ENCODE peak calls at places on chromosomes 11 and 22, in six cellular contexts. One of them, this sample, is unnamed.

GRCh38 chr11:126039485-126040271 is 23.0 kb downstream of the CDON start:
- DNase-seq in K562: peak; percentile 6
- DNase-seq in H1: no peak
- DNase-seq in HepG2: no peak
- DNase-seq in HCT116: no peak
- DNase-seq in GM12878: no peak
- DNase-seq in this sample: no peak

GRCh38 chr11:36300651-36301050 is 4.6 kb downstream of the PRR5L start:
- DNase-seq in HCT116: no peak
- DNase-seq in K562: no peak
- DNase-seq in H1: no peak
- DNase-seq in HepG2: no peak
- DNase-seq in GM12878: no peak
- DNase-seq in this sample: no peak

GRCh38 chr22:36991220-36991619 is 28.0 kb downstream of the TST start:
- DNase-seq in K562: no peak
- DNase-seq in GM12878: no peak
- DNase-seq in H1: no peak
- DNase-seq in HCT116: no peak
- DNase-seq in HepG2: no peak
- DNase-seq in this sample: no peak

GRCh38 chr11:45777127-45777969 is 27.6 kb upstream of the SLC35C1 start:
- DNase-seq in GM12878: no peak
- DNase-seq in K562: no peak
- DNase-seq in HepG2: no peak
- DNase-seq in H1: no peak
- DNase-seq in HCT116: no peak
- DNase-seq in this sample: no peak

GRCh38 chr11:46747150-46747549 is 28.1 kb downstream of the F2 start:
- DNase-seq in HepG2: no peak
- DNase-seq in GM12878: no peak
- DNase-seq in HCT116: no peak
- DNase-seq in H1: no peak
- DNase-seq in K562: no peak
- DNase-seq in this sample: no peak

GRCh38 chr11:44777537-44778199 is 50.9 kb downstream of the TSPAN18 start:
- DNase-seq in GM12878: no peak
- DNase-seq in H1: peak; percentile 42
- DNase-seq in HepG2: no peak
- DNase-seq in K562: no peak
- DNase-seq in HCT116: no peak
- DNase-seq in this sample: no peak

GRCh38 chr11:69116671-69117070 is 39.1 kb upstream of the SMIM38 start:
- DNase-seq in HepG2: no peak
- DNase-seq in H1: no peak
- DNase-seq in HCT116: no peak
- DNase-seq in GM12878: no peak
- DNase-seq in K562: no peak
- DNase-seq in this sample: no peak

GRCh38 chr11:21142007-21142406 is 472.6 kb downstream of the NELL1 start:
- DNase-seq in GM12878: no peak
- DNase-seq in K562: no peak
- DNase-seq in H1: peak; percentile 56
- DNase-seq in HepG2: no peak
- DNase-seq in HCT116: no peak
- DNase-seq in this sample: peak; percentile 9

GRCh38 chr22:23410411-23410810 is 169.7 kb downstream of the IGLL1 start:
- DNase-seq in GM12878: no peak
- DNase-seq in HepG2: no peak
- DNase-seq in H1: no peak
- DNase-seq in HCT116: no peak
- DNase-seq in K562: no peak
- DNase-seq in this sample: no peak

GRCh38 chr22:39214006-39214382 is 30.8 kb downstream of the PDGFB start:
- DNase-seq in K562: no peak
- DNase-seq in H1: no peak
- DNase-seq in HCT116: no peak
- DNase-seq in GM12878: no peak
- DNase-seq in HepG2: no peak
- DNase-seq in this sample: no peak

GRCh38 chr11:44680982-44681597 is 45.7 kb upstream of the TSPAN18 start:
- DNase-seq in HepG2: no peak
- DNase-seq in H1: no peak
- DNase-seq in HCT116: no peak
- DNase-seq in K562: no peak
- DNase-seq in GM12878: no peak
- DNase-seq in this sample: peak; percentile 39

GRCh38 chr11:46247090-46247489 is 30.4 kb upstream of the CREB3L1 start:
- DNase-seq in GM12878: no peak
- DNase-seq in K562: no peak
- DNase-seq in H1: no peak
- DNase-seq in HCT116: no peak
- DNase-seq in HepG2: no peak
- DNase-seq in this sample: no peak

GRCh38 chr11:120270386-120270785 is 30.4 kb downstream of the POU2F3 start:
- DNase-seq in K562: no peak
- DNase-seq in HCT116: no peak
- DNase-seq in HepG2: no peak
- DNase-seq in H1: no peak
- DNase-seq in GM12878: no peak
- DNase-seq in this sample: no peak
- TF ChIP-seq ZNF274 in K562: no peak
- TF ChIP-seq ZNF274 in HCT116: no peak
- TF ChIP-seq ZNF274 in HepG2: no peak
- TF ChIP-seq ZNF274 in H1: no peak
- TF ChIP-seq ZNF274 in GM12878: no peak
- TF ChIP-seq ZNF274 in this sample: no peak

GRCh38 chr22:43776081-43776670 is 35.9 kb downstream of the EFCAB6 start:
- DNase-seq in HCT116: no peak
- DNase-seq in HepG2: no peak
- DNase-seq in K562: no peak
- DNase-seq in H1: no peak
- DNase-seq in GM12878: no peak
- DNase-seq in this sample: no peak
- TF ChIP-seq ZNF274 in HCT116: no peak
- TF ChIP-seq ZNF274 in HepG2: no peak
- TF ChIP-seq ZNF274 in K562: no peak
- TF ChIP-seq ZNF274 in H1: no peak
- TF ChIP-seq ZNF274 in GM12878: no peak
- TF ChIP-seq ZNF274 in this sample: no peak

GRCh38 chr22:45107671-45108070 is 56.1 kb upstream of the NUP50 start:
- DNase-seq in HCT116: no peak
- DNase-seq in GM12878: no peak
- DNase-seq in H1: no peak
- DNase-seq in HepG2: no peak
- DNase-seq in K562: no peak
- DNase-seq in this sample: no peak

DNA sequence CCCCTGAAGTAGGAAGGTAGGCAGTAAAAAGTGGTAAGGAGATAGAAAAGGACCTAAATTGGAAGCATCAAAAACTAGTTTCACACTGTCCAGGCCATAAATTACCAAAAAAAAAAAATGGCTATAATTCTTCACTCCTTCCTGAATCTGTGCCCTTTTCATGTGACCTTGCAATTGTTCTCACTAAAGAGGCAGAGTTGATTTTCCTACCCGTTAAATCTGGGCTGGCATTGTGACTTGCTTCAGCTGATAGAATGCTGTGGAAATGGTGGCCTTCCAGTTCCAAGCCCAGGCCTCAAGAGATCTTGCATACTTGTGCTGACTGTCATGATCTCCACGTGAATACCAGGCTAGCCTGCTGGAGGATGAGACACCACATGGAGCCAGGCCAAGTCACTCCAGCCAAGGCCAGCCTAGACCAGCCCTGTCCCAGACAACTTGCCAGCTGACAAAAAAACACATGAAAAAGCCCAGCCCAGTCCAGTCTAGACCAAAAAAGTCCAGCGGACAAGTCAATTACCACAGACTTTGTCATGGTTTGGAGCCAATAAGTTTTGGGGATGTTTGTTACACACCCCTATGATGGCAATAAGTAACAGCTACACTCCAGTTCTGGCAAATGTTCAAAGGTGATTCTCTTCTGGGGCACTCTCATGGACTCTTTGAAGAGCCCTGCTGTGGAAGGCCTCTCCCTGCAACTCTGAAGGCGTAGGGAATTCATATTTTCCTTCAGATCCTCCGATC is 51.4 kb upstream of the NUP50 start:
- DNase-seq in HepG2: no peak
- DNase-seq in GM12878: no peak
- DNase-seq in HCT116: no peak
- DNase-seq in K562: no peak
- DNase-seq in H1: no peak
- DNase-seq in this sample: no peak
- TF ChIP-seq ZNF274 in HepG2: no peak
- TF ChIP-seq ZNF274 in GM12878: no peak
- TF ChIP-seq ZNF274 in HCT116: no peak
- TF ChIP-seq ZNF274 in K562: no peak
- TF ChIP-seq ZNF274 in H1: no peak
- TF ChIP-seq ZNF274 in this sample: no peak

GRCh38 chr11:59221438-59221837 is 8.7 kb upstream of the MPEG1 start:
- DNase-seq in GM12878: no peak
- DNase-seq in H1: no peak
- DNase-seq in K562: no peak
- DNase-seq in HepG2: no peak
- DNase-seq in HCT116: no peak
- DNase-seq in this sample: no peak

GRCh38 chr11:59222464-59223065 is 9.8 kb upstream of the MPEG1 start:
- DNase-seq in HCT116: no peak
- DNase-seq in H1: no peak
- DNase-seq in HepG2: no peak
- DNase-seq in K562: no peak
- DNase-seq in GM12878: no peak
- DNase-seq in this sample: no peak

GRCh38 chr11:59223611-59224010 is 10.9 kb upstream of the MPEG1 start:
- DNase-seq in HepG2: no peak
- DNase-seq in HCT116: no peak
- DNase-seq in K562: no peak
- DNase-seq in GM12878: no peak
- DNase-seq in H1: no peak
- DNase-seq in this sample: no peak

GRCh38 chr11:59224419-59224928 is 11.7 kb upstream of the MPEG1 start:
- DNase-seq in HCT116: no peak
- DNase-seq in GM12878: no peak
- DNase-seq in HepG2: no peak
- DNase-seq in H1: no peak
- DNase-seq in K562: no peak
- DNase-seq in this sample: no peak

DNA sequence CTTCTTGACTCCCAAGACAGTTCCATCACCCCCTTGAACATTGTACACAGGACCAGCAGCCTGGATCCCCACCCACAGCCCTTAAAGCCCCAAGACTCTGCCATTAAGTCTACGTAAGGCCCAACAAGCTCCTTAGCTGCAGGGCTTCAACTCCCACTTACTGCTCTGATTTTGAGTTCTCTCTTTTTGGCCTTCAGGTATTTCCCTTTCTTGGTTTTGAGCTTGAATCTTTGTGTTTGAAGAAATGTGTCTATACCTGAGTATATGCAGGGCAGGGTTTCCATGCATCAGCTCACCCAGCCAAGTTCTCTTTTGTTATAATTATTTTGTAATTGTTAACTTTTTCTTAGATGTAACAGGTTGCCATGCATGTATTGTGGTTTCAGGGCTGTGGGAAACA is 10.4 kb upstream of the MPEG1 start:
- DNase-seq in HepG2: no peak
- DNase-seq in H1: no peak
- DNase-seq in K562: no peak
- DNase-seq in HCT116: no peak
- DNase-seq in GM12878: no peak
- DNase-seq in this sample: no peak
- TF ChIP-seq ZNF274 in HepG2: no peak
- TF ChIP-seq ZNF274 in H1: no peak
- TF ChIP-seq ZNF274 in K562: no peak
- TF ChIP-seq ZNF274 in HCT116: no peak
- TF ChIP-seq ZNF274 in GM12878: no peak
- TF ChIP-seq ZNF274 in this sample: no peak

DNA sequence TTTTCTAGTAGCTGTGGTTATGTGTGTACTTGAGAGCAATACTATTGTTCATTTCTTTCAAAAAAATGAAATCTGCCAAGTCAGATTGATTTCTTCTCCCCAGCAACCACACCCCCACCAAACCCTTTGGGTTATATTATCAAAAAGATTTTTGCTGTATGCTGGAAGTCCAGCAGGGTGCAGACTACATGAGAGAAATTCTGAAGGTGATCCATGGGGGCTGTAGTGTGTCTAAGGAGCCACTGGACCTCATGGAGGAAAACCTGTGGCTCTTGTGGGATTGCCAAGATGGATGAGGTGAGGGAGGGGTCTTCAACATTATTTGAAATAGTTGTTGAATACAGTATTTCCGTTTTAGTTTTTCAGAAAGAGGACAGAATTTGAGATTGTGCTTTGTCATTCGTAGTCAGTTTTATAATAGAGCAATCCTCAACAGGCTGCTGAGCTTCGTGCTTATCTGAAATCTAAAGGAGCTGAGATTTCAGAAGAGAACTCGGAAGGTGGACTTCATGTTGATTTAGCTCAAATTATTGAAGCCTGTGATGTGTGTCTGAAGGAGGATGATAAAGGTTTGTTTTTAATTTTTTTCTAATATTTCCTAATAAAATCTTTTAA is 3.1 kb downstream of the EIF3M start:
- DNase-seq in H1: no peak
- DNase-seq in GM12878: no peak
- DNase-seq in HepG2: peak; percentile 46
- DNase-seq in K562: peak; percentile 49
- DNase-seq in HCT116: peak; percentile 29
- DNase-seq in this sample: no peak
- TF ChIP-seq ZNF274 in H1: no peak
- TF ChIP-seq ZNF274 in GM12878: no peak
- TF ChIP-seq ZNF274 in HepG2: no peak
- TF ChIP-seq ZNF274 in K562: no peak
- TF ChIP-seq ZNF274 in HCT116: no peak
- TF ChIP-seq ZNF274 in this sample: no peak

DNA sequence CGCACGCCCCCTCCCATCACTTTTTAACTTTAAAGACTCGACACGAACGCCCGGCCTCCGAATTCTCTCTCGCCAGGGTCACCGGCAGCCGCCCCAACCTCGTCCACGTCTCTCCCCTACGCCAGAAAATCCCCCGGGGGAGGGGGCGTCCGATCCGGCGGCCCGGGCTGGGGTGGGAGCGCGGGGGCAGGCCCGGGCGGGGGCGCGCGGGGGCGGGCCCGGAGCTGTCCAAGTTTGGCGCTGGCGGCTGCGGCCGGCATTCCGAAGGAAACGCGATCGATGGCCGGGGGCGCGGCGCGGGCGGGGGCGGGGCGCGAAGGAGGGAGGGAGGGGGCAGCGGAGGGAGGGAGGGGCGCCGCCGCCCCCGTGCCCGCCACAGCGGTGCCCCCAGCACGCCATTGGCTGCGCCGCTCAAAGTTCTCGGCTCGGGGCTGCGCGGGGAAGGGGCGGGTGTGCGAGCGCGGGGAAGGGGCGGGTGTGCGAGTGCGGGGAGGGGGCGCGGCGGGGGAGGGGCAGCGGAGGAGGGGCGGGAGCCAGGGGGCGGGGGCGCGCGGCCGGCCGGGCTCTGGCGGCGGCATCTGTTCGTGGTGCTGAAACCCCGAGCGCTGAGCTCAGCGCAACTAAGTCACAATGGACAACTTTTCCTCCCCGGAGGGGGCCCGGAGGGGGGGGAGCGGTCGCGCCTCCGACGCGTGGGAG is 2.4 kb downstream of the PHF21B start:
- DNase-seq in HepG2: no peak
- DNase-seq in GM12878: no peak
- DNase-seq in H1: peak; percentile 88
- DNase-seq in K562: peak; percentile 51
- DNase-seq in HCT116: no peak
- DNase-seq in this sample: peak; percentile 72
- TF ChIP-seq ZNF274 in HepG2: no peak
- TF ChIP-seq ZNF274 in GM12878: no peak
- TF ChIP-seq ZNF274 in H1: no peak
- TF ChIP-seq ZNF274 in K562: no peak
- TF ChIP-seq ZNF274 in HCT116: no peak
- TF ChIP-seq ZNF274 in this sample: no peak